ENCODE peak calls at places on chromosomes 2 and 18, in six cellular contexts. U is CD4-positive, alpha-beta memory T cell; W is omental fat pad; J is cardiac fibroblast; M is adrenal gland; L is psoas muscle. Z is an unnamed sample.

GRCh38 chr2:48279347-48279746 is 250.6 kb upstream of the STON1 start:
- DNase-seq in U (no peak), J (no peak), W (no peak), L (no peak), M (no peak), Z (no peak)

GRCh38 chr2:134314656-134315377 is 60.9 kb downstream of the MGAT5 start:
- DNase-seq in J (no peak), W (no peak), M (no peak), U (no peak), L (no peak), Z (no peak)

GRCh38 chr2:176246324-176246723 is 22.9 kb upstream of the MTX2 start:
- DNase-seq in M (no peak), L (no peak), J (no peak), W (no peak), U (no peak), Z (no peak)

GRCh38 chr2:217858519-217859466 is 144.0 kb downstream of the TNS1 start:
- DNase-seq in W (no peak), J (peak), M (peak), U (no peak), L (peak), Z (no peak)

GRCh38 chr2:46378616-46379015 is 81.4 kb downstream of the EPAS1 start:
- DNase-seq in L (no peak), J (no peak), U (no peak), W (no peak), M (no peak), Z (no peak)

GRCh38 chr2:109374548-109375130 is 239.1 kb downstream of the SEPTIN10 start:
- DNase-seq in M (peak), U (no peak), W (no peak), J (no peak), L (no peak), Z (no peak)

GRCh38 chr2:199261221-199261620 is 196.5 kb downstream of the SATB2 start:
- DNase-seq in L (no peak), M (no peak), W (no peak), U (no peak), J (peak), Z (peak)

GRCh38 chr2:230680463-230681195 is 32.0 kb upstream of the CAB39 start:
- DNase-seq in U (no peak), M (no peak), J (no peak), L (no peak), W (no peak), Z (peak)

GRCh38 chr2:45664635-45665269 is 13.3 kb downstream of the PRKCE start:
- DNase-seq in M (no peak), W (no peak), J (no peak), U (no peak), L (no peak), Z (no peak)

GRCh38 chr2:29606105-29606871 is 315.1 kb downstream of the ALK start:
- DNase-seq in J (peak), W (no peak), U (no peak), M (no peak), L (no peak), Z (peak)

GRCh38 chr2:180644709-180645108 is 335.7 kb upstream of the UBE2E3 start:
- DNase-seq in M (no peak), J (peak), L (no peak), W (no peak), U (no peak), Z (peak)

GRCh38 chr2:5077479-5078089 is 614.6 kb upstream of the SOX11 start:
- DNase-seq in U (no peak), M (no peak), J (peak), W (no peak), L (no peak), Z (no peak)

GRCh38 chr2:86706935-86707334 is 13.2 kb upstream of the RMND5A start:
- DNase-seq in U (no peak), W (no peak), L (no peak), J (no peak), M (no peak), Z (no peak)

GRCh38 chr18:2197945-2198344 is 373.4 kb downstream of the METTL4 start:
- DNase-seq in W (no peak), U (no peak), M (peak), L (no peak), J (no peak), Z (no peak)

GRCh38 chr2:208025814-208026184 is 472 bp upstream of the PLEKHM3 start:
- DNase-seq in J (no peak), L (no peak), M (no peak), W (no peak), U (peak), Z (no peak)

GRCh38 chr2:5923957-5924945 is 232.1 kb downstream of the SOX11 start:
- DNase-seq in J (no peak), W (no peak), L (no peak), U (no peak), M (no peak), Z (no peak)

GRCh38 chr2:170771049-170771937 is 1.1 kb downstream of the ERICH2 start:
- DNase-seq in L (no peak), J (no peak), U (peak), W (no peak), M (peak), Z (peak)

GRCh38 chr2:212708346-212708745 is 169.7 kb upstream of the ERBB4 start:
- DNase-seq in W (no peak), L (no peak), J (no peak), U (no peak), M (no peak), Z (no peak)

GRCh38 chr2:36539631-36540030 is 58.3 kb downstream of the FEZ2 start:
- DNase-seq in W (no peak), U (no peak), J (peak), L (no peak), M (no peak), Z (peak)

GRCh38 chr2:237431372-237431771 is 17.4 kb upstream of the COL6A3 start:
- DNase-seq in M (no peak), J (peak), U (no peak), L (no peak), W (no peak), Z (peak)

Z was measured in mammary epithelial cell.